ENCODE peak calls at places on chromosomes 12 and 14, in seven cellular contexts. Y is IMR-90, Z is mesenchymal stem cell, T is neuronal stem cell, M is trophoblast cell, X is H1, U is mesendoderm. E is an unnamed sample.

GRCh38 chr14:32013083-32013482 is 64.0 kb upstream of the ARHGAP5 start:
- DNase-seq in Y (no peak), Z (no peak), T (no peak), M (no peak), X (no peak), U (peak), E (peak)

GRCh38 chr12:14577344-14577743 is 9.7 kb upstream of the PLBD1 start:
- DNase-seq in Y (no peak), Z (peak), T (no peak), M (no peak), X (no peak), U (no peak), E (no peak)

GRCh38 chr12:39872425-39872824 is 233.5 kb downstream of the SLC2A13 start:
- DNase-seq in Y (no peak), Z (no peak), T (no peak), M (no peak), X (no peak), U (no peak), E (no peak)

GRCh38 chr14:77099425-77100167 is 1.5 kb downstream of the CIPC start:
- DNase-seq in Y (peak), Z (peak), T (no peak), M (no peak), X (no peak), U (peak), E (no peak)

GRCh38 chr14:63362305-63362914 is 43.7 kb upstream of the GPHB5 start:
- DNase-seq in Y (no peak), Z (no peak), T (peak), M (no peak), X (no peak), U (peak), E (no peak)

GRCh38 chr14:87073880-87074570 is 919.0 kb downstream of the GALC start:
- DNase-seq in Y (no peak), Z (no peak), T (no peak), M (peak), X (no peak), U (no peak), E (no peak)

GRCh38 chr12:62876938-62877548 is 57.9 kb downstream of the PPM1H start:
- DNase-seq in Y (no peak), Z (no peak), T (no peak), M (no peak), X (no peak), U (no peak), E (no peak)

GRCh38 chr12:31369712-31370521 is 44.0 kb upstream of the SINHCAF start:
- DNase-seq in Y (peak), Z (peak), T (peak), M (peak), X (no peak), U (peak), E (peak)

GRCh38 chr14:45252356-45253069 is 489 bp downstream of the MIS18BP1 start:
- DNase-seq in Y (peak), Z (peak), T (no peak), M (peak), X (no peak), U (peak), E (no peak)

GRCh38 chr12:115251727-115252126 is 567.8 kb upstream of the TBX3 start:
- DNase-seq in Y (no peak), Z (no peak), T (no peak), M (no peak), X (no peak), U (peak), E (no peak)

GRCh38 chr14:64324461-64325255 is 30.5 kb upstream of the ESR2 start:
- DNase-seq in Y (peak), Z (peak), T (no peak), M (no peak), X (no peak), U (peak), E (no peak)

GRCh38 chr12:32595251-32595650 is 83.8 kb upstream of the DNM1L start:
- DNase-seq in Y (peak), Z (peak), T (no peak), M (no peak), X (no peak), U (no peak), E (no peak)

GRCh38 chr12:71360013-71360412 is 79.6 kb upstream of the LGR5 start:
- DNase-seq in Y (no peak), Z (no peak), T (no peak), M (no peak), X (no peak), U (no peak), E (no peak)

GRCh38 chr12:68425998-68426397 is 93.8 kb upstream of the MDM1 start:
- DNase-seq in Y (peak), Z (peak), T (no peak), M (peak), X (no peak), U (no peak), E (no peak)

GRCh38 chr14:49089078-49089477 is 497.1 kb downstream of the RPS29 start:
- DNase-seq in Y (no peak), Z (no peak), T (no peak), M (no peak), X (no peak), U (no peak), E (no peak)

GRCh38 chr14:60310086-60310684 is 61.2 kb downstream of the PPM1A start:
- DNase-seq in Y (peak), Z (no peak), T (no peak), M (no peak), X (no peak), U (peak), E (no peak)

GRCh38 chr14:55731247-55731872 is 151.4 kb downstream of the KTN1 start:
- DNase-seq in Y (no peak), Z (no peak), T (no peak), M (no peak), X (no peak), U (no peak), E (no peak)

GRCh38 chr12:110543252-110543959 is 39.7 kb downstream of the PPTC7 start:
- DNase-seq in Y (peak), Z (peak), T (no peak), M (no peak), X (no peak), U (no peak), E (no peak)

GRCh38 chr14:44912041-44912869 is 49.5 kb downstream of the KLHL28 start:
- DNase-seq in Y (no peak), Z (no peak), T (no peak), M (no peak), X (no peak), U (no peak), E (no peak)

GRCh38 chr14:91125801-91126200 is 11.9 kb downstream of the DGLUCY start:
- DNase-seq in Y (no peak), Z (no peak), T (no peak), M (no peak), X (no peak), U (no peak), E (no peak)

GRCh38 chr12:102957339-102958050 is at the start of gene ASCL1:
- DNase-seq in Y (peak), Z (peak), T (no peak), M (no peak), X (peak), U (peak), E (peak)

GRCh38 chr14:88535149-88535548 is 19.7 kb downstream of the PTPN21 start:
- DNase-seq in Y (no peak), Z (peak), T (no peak), M (peak), X (no peak), U (peak), E (no peak)

GRCh38 chr14:103739793-103740501 is 24.3 kb downstream of the ZFYVE21 start:
- DNase-seq in Y (no peak), Z (no peak), T (no peak), M (no peak), X (no peak), U (no peak), E (no peak)

GRCh38 chr14:93962701-93963601 is 13.4 kb downstream of the ASB2 start:
- DNase-seq in Y (peak), Z (peak), T (no peak), M (no peak), X (no peak), U (no peak), E (no peak)

GRCh38 chr12:71158361-71158882 is 623 bp upstream of the TSPAN8 start:
- DNase-seq in Y (no peak), Z (no peak), T (no peak), M (no peak), X (no peak), U (no peak), E (no peak)

GRCh38 chr14:99479160-99479902 is 1.3 kb downstream of the SETD3 start:
- DNase-seq in Y (peak), Z (no peak), T (no peak), M (no peak), X (no peak), U (no peak), E (no peak)

GRCh38 chr12:112146123-112146522 is 20.8 kb downstream of the TRAFD1 start:
- DNase-seq in Y (no peak), Z (no peak), T (no peak), M (no peak), X (no peak), U (no peak), E (no peak)

GRCh38 chr14:70832536-70833305 is 23.4 kb upstream of the MAP3K9 start:
- DNase-seq in Y (peak), Z (no peak), T (no peak), M (no peak), X (no peak), U (no peak), E (no peak)

GRCh38 chr14:77303417-77304156 is 17.1 kb downstream of the POMT2 start:
- DNase-seq in Y (peak), Z (peak), T (no peak), M (peak), X (no peak), U (peak), E (no peak)

GRCh38 chr14:73955674-73956073 is 5.6 kb downstream of the COQ6 start:
- DNase-seq in Y (no peak), Z (no peak), T (no peak), M (no peak), X (no peak), U (no peak), E (no peak)

GRCh38 chr12:1726753-1727152 is 35.9 kb downstream of the ADIPOR2 start:
- DNase-seq in Y (no peak), Z (no peak), T (no peak), M (no peak), X (no peak), U (no peak), E (no peak)

GRCh38 chr12:25236190-25236589 is 14.5 kb downstream of the KRAS start:
- DNase-seq in Y (peak), Z (peak), T (no peak), M (no peak), X (no peak), U (no peak), E (no peak)

GRCh38 chr14:100592972-100593371 is 5.8 kb upstream of the BEGAIN start:
- DNase-seq in Y (no peak), Z (no peak), T (no peak), M (no peak), X (no peak), U (no peak), E (no peak)

GRCh38 chr12:56104815-56105476 is 587 bp downstream of the PA2G4 start:
- DNase-seq in Y (no peak), Z (peak), T (no peak), M (no peak), X (no peak), U (peak), E (no peak)

DNA sequence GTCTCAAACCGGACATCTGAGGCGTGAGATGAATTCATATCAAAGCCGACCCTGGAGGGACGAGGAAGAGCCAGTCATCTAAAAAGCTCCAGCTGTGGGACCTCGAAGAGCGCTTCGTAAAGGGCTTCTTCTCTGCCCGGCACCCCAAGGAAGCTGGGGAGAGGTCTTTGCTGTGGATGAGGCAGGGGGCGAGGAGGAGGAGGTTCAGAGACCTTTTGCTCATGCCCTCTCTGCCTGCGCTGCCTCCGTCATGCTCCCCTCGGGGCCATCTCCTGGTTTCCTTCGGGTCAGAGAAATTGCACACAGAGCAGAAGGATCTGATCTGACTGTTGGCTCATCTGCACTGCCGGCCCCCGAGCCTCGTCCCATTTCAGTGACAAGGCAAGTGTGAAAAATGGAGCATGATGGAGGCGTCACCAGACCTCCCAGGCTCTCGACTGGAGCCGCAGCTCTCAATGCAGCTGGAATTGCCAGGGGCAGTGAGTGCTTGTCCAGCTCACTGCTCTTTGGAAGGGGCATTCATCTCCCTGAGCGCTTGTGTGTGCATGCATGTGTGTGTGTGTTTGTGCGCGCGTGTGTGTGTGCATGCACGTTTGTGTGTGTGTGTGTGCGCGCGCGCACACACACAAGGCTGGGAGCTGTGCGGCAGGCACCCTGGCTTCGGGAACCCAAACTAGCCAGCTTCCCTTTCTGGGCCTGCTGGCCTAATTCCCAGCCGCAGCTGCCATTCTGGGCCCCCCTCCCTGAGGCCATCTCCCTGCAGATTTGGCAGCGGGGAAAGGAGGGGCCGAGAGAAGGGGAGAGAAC is 9.2 kb downstream of the CABP1 start:
- DNase-seq in Y (peak), Z (no peak), T (no peak), M (no peak), X (no peak), U (no peak), E (peak)
- H3K9ac ChIP-seq in Y (no peak), Z (peak), T (no peak), M (no peak), X (no peak), U (peak), E (no peak)

GRCh38 chr12:121285856-121286255 is 10.7 kb downstream of the CAMKK2 start:
- DNase-seq in Y (no peak), Z (no peak), T (no peak), M (no peak), X (no peak), U (no peak), E (no peak)

GRCh38 chr12:121288158-121288848 is 8.2 kb downstream of the CAMKK2 start:
- DNase-seq in Y (no peak), Z (no peak), T (no peak), M (no peak), X (no peak), U (peak), E (no peak)

GRCh38 chr12:121288941-121289340 is 7.6 kb downstream of the CAMKK2 start:
- DNase-seq in Y (no peak), Z (no peak), T (no peak), M (no peak), X (no peak), U (no peak), E (no peak)

GRCh38 chr12:121289962-121290361 is 6.5 kb downstream of the CAMKK2 start:
- DNase-seq in Y (no peak), Z (no peak), T (no peak), M (no peak), X (no peak), U (no peak), E (no peak)

DNA sequence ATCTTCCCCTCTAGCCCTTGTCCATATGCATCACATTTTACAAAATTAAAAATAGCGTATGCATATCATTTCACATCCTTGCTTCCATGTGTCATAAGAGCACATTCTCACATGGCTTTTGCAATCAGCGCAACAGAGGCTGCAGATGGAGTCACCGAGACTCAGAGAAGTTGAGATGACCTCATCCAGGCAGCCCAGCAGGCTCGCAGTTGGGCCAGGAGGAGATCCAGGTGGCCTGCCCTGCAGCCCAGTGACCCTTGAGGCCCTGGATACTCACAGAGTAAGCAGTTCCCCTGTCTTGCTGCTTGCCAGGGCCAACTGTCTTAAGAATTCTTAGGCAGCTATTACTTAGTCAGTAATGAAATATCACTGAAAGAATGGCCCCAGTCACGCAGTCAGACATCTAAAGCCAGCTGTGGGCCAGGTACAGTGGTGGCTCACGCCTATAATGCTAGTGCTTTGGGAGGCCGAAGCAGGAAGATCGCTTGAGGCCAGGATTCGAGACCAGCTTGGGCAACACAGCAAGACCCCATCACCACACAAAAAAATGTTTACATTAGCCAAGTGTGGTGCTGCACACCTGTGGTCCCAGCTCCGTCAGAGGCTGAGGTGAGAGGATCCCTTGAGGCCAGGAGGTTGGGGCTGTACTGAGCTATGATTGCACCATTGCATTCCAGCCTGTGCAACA is 9.1 kb downstream of the CAMKK2 start:
- DNase-seq in Y (peak), Z (peak), T (no peak), M (peak), X (no peak), U (peak), E (no peak)
- H3K23ac ChIP-seq in Y (no peak), Z (no peak), T (no peak), M (no peak), X (no peak), U (no peak), E (no peak)

GRCh38 chr12:6553051-6553868 is 2.6 kb downstream of the IFFO1 start:
- DNase-seq in Y (peak), Z (peak), T (no peak), M (no peak), X (no peak), U (no peak), E (no peak)

GRCh38 chr12:6551063-6551461 is 4.8 kb downstream of the IFFO1 start:
- DNase-seq in Y (no peak), Z (no peak), T (no peak), M (no peak), X (no peak), U (no peak), E (peak)

GRCh38 chr12:6550294-6551062 is 5.4 kb downstream of the IFFO1 start:
- DNase-seq in Y (no peak), Z (no peak), T (no peak), M (no peak), X (no peak), U (no peak), E (no peak)

GRCh38 chr12:6551496-6552139 is 4.2 kb downstream of the IFFO1 start:
- DNase-seq in Y (peak), Z (peak), T (no peak), M (no peak), X (no peak), U (peak), E (no peak)

DNA sequence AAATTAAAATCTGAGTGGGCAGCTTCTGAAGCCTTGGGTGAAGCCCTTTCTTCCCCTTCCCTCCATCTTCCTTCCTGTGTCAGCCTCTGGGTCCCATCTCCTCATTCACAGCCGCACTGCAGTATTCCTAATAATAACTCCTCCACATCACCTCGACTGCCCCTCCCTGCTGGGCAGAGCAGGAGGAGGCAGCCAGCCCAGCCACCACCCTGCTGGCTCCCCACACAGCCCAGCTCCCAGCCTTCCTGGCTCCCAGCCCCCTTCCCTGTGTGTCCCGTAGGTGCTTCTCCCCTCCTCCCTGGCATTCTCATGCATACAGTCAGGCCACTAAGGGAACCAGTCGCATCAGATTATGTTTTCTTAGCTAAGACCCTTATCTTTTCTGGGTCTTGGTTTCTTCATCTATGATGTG is 3.7 kb downstream of the IFFO1 start:
- DNase-seq in Y (no peak), Z (peak), T (no peak), M (no peak), X (no peak), U (no peak), E (peak)
- H3K9ac ChIP-seq in Y (peak), Z (peak), T (no peak), M (no peak), X (no peak), U (peak), E (no peak)

GRCh38 chr12:65795453-65795852 is 28.8 kb upstream of the HMGA2 start:
- DNase-seq in Y (no peak), Z (no peak), T (no peak), M (no peak), X (no peak), U (no peak), E (no peak)

GRCh38 chr12:65798903-65799302 is 25.4 kb upstream of the HMGA2 start:
- DNase-seq in Y (no peak), Z (no peak), T (no peak), M (no peak), X (no peak), U (peak), E (peak)

GRCh38 chr12:65803253-65803652 is 21.0 kb upstream of the HMGA2 start:
- DNase-seq in Y (no peak), Z (no peak), T (no peak), M (no peak), X (no peak), U (no peak), E (no peak)

GRCh38 chr12:65799331-65799730 is 25.0 kb upstream of the HMGA2 start:
- DNase-seq in Y (no peak), Z (no peak), T (no peak), M (no peak), X (no peak), U (no peak), E (no peak)

DNA sequence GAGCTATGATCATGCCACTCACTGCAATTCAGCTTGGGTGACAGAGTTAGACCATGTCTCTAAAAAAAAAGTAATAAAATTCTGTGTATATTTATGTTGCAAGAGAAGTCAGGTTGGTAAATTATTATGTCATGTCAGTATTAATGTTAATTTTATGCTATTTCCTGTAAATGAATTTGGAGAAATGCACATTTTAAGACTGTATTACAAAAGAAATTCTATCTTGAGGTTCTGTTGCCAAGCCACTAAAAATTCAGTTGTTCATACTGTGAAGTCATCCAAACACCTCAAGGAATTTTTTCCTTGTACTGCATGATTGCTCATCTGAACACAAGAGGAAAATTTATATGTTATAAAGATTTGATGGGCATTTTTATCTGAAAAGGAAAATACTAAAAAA is 23.4 kb upstream of the HMGA2 start:
- DNase-seq in Y (peak), Z (no peak), T (no peak), M (no peak), X (no peak), U (no peak), E (no peak)
- H3K23ac ChIP-seq in Y (no peak), Z (no peak), T (no peak), M (no peak), X (no peak), U (no peak), E (no peak)